ENCODE peak calls at places on chromosomes 7 and 10, in four cellular contexts. N is K562, P is HCT116, U is HepG2. C is an unnamed sample.

GRCh38 chr10:70378122-70378521 is 4.3 kb downstream of the LRRC20 start:
- DNase-seq in N (no peak), P (peak; percentile 88), U (no peak), C (peak; percentile 88)

GRCh38 chr10:110265573-110266193 is 39.0 kb downstream of the SMNDC1 start:
- DNase-seq in N (peak; percentile 9), P (no peak), U (no peak), C (no peak)

GRCh38 chr7:134520130-134520529 is 7.2 kb upstream of the AKR1B10 start:
- DNase-seq in N (no peak), P (no peak), U (no peak), C (no peak)

GRCh38 chr7:92641921-92642511 is 51.8 kb upstream of the FAM133B start:
- DNase-seq in N (no peak), P (no peak), U (no peak), C (no peak)

GRCh38 chr10:65377687-65378086 is 1548.1 kb upstream of the LRRTM3 start:
- DNase-seq in N (no peak), P (no peak), U (no peak), C (no peak)

GRCh38 chr7:51649-52048 is 140.7 kb upstream of the FAM20C start:
- DNase-seq in N (no peak), P (no peak), U (no peak), C (no peak)

GRCh38 chr7:90244565-90244908 is 437 bp upstream of the CFAP69 start:
- DNase-seq in N (no peak), P (no peak), U (no peak), C (peak; percentile 10)

GRCh38 chr7:92685146-92686042 is 95.2 kb upstream of the FAM133B start:
- DNase-seq in N (no peak), P (no peak), U (no peak), C (no peak)

GRCh38 chr10:78458983-78459638 is 425.4 kb downstream of the RPS24 start:
- DNase-seq in N (peak; percentile 63), P (no peak), U (peak; percentile 99), C (peak; percentile 85)

GRCh38 chr7:29945259-29945809 is 44.3 kb downstream of the SCRN1 start:
- DNase-seq in N (no peak), P (no peak), U (no peak), C (no peak)

GRCh38 chr7:93757421-93757820 is 133.1 kb downstream of the TFPI2 start:
- DNase-seq in N (no peak), P (no peak), U (no peak), C (no peak)

GRCh38 chr10:112330154-112330553 is 43.8 kb upstream of the ACSL5 start:
- DNase-seq in N (no peak), P (no peak), U (no peak), C (no peak)

GRCh38 chr7:135964791-135965190 is 12.4 kb downstream of the MTPN start:
- DNase-seq in N (no peak), P (no peak), U (no peak), C (no peak)

GRCh38 chr7:4218481-4218880 is 463.6 kb upstream of the FOXK1 start:
- DNase-seq in N (no peak), P (no peak), U (no peak), C (no peak)

GRCh38 chr7:96331233-96331632 is 9.3 kb upstream of the SLC25A13 start:
- DNase-seq in N (no peak), P (no peak), U (peak; percentile 69), C (peak; percentile 38)

GRCh38 chr7:149310113-149310836 is 48.3 kb downstream of the ZNF783 start:
- DNase-seq in N (peak; percentile 75), P (peak; percentile 91), U (peak; percentile 53), C (peak; percentile 90)

GRCh38 chr10:78920011-78920410 is 148.8 kb upstream of the ZMIZ1 start:
- DNase-seq in N (no peak), P (no peak), U (no peak), C (no peak)

GRCh38 chr10:30354669-30355068 is 5.6 kb upstream of the MTPAP start:
- DNase-seq in N (no peak), P (no peak), U (no peak), C (no peak)

GRCh38 chr10:62620491-62620890 is 184.0 kb upstream of the ADO start:
- DNase-seq in N (no peak), P (no peak), U (no peak), C (no peak)

GRCh38 chr10:14186245-14186644 is 144.5 kb downstream of the FRMD4A start:
- DNase-seq in N (peak; percentile 25), P (no peak), U (peak; percentile 7), C (no peak)

GRCh38 chr10:124194199-124194824 is 100.9 kb upstream of the CHST15 start:
- DNase-seq in N (no peak), P (no peak), U (no peak), C (no peak)

GRCh38 chr7:133300097-133300496 is 47.2 kb downstream of the EXOC4 start:
- DNase-seq in N (no peak), P (no peak), U (no peak), C (no peak)

DNA sequence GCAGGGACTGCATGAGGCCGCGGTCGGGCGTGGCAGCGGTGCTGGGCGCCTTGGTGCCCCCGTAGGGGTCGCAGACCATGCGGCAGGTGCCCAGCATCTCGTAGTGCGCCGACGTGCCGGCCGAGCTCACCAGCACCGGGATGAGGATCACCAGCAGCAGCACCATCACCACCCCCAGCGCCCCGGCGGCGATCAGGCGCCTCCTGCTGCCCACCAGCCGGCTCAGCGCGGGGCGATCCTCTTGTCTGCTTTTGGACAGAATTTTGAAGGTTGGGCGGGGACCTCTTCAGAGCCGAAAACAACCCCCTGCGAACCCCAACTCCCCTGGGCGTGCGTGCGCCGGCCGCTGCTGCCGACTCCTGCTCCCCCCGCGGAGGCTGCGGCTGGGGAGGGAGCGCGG is 779 bp downstream of the C1QL3 start:
- DNase-seq in N (no peak), P (no peak), U (no peak), C (no peak)
- H3K4me3 ChIP-seq in N (no peak overlapping the region), P (no peak overlapping the region), U (peak overlapping the region; percentile 34), C (peak overlapping the region; percentile 30)

DNA sequence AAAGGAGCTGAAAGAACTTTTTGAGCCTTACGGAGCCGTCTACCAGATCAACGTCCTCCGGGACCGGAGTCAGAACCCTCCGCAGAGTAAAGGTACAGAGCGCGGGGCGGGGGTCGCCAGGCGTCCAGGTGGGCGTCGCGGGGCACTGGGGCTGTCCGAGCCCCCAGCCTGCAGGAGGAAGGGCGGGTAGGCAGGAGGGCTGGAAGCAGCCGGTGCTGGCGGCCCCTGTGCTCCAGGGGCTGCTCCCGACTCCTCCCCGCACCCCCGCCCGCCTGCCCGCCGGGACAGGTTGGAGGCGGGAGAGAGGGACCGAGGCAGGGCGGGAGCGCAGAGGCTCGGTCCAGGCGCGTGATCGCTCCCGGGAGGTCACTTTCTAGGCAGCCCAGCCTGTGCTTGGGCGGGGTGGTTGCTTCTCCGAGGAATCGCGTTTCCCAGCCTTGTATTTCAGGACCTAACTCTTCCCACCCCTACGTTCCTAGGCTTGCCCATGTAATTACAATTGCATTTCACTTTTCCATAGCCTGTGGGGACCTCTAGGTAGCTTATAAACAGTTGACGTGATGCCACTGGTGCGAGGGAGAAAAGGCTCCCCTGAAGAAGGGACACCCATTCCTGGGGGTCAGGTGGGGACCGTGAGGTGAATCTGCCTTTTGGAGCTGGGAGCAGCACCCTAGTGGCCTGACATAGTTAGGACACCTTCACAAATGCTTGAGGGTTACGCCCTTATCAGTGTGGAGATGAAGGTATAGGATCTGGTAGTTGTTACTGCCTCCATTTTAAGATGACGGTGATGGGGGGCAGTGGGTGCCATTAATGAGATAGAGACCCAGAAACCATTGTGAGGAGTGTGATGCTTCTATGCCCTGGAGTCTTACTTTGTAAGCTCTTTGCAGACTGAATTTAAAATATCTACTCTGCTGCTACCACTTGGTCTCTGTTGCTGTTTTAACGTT is 148.2 kb downstream of the CELF2 start:
- DNase-seq in N (peak; percentile 84), P (no peak), U (no peak), C (peak; percentile 13)
- TF ChIP-seq TCF7L2 in N (no peak), P (no peak), U (no peak), C (no peak)

GRCh38 chr10:102424145-102424544 is 3.5 kb downstream of the FBXL15 start:
- DNase-seq in N (no peak), P (no peak), U (no peak), C (no peak)

GRCh38 chr10:102421645-102422585 is 1.3 kb downstream of the FBXL15 start:
- DNase-seq in N (peak; percentile 62), P (no peak), U (peak; percentile 28), C (no peak)

GRCh38 chr10:102423372-102423968 is 2.8 kb downstream of the FBXL15 start:
- DNase-seq in N (no peak), P (no peak), U (no peak), C (no peak)

GRCh38 chr10:102420810-102421644 is at the start of gene FBXL15:
- DNase-seq in N (peak; percentile 91), P (peak; percentile 99), U (peak; percentile 95), C (peak; percentile 93)

DNA sequence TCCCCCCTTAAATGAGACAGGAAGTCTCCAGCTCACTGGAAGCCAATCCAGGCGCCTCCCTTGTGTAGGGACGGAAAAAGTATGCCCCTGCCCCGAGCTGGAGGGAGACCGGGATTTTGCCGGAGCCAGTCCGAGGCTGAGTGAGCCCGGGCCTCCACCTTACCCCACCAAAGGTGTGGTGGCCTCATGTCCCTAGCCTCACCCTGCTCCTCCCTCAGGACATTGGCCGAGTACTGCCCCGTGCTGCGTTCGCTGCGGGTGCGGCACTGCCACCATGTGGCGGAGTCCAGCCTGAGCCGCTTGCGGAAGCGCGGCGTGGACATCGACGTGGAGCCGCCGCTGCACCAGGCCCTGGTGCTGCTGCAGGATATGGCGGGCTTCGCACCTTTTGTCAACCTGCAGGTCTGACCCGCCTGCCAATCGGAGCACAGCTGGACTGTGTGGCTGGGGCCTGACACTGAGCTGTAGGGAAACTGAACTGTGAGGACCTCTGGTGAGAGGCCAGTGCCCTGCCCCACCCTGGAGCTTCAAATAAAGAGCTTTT is 2.0 kb downstream of the FBXL15 start:
- DNase-seq in N (peak; percentile 75), P (peak; percentile 86), U (peak; percentile 75), C (peak; percentile 55)
- H3K4me3 ChIP-seq in N (peak overlapping the region; percentile 93), P (peak overlapping the region; percentile 94), U (peak overlapping the region; percentile 79), C (peak overlapping the region; percentile 94)

GRCh38 chr10:77304192-77304591 is 333.4 kb downstream of the KCNMA1 start:
- DNase-seq in N (no peak), P (no peak), U (no peak), C (no peak)

GRCh38 chr10:77309103-77310013 is 328.2 kb downstream of the KCNMA1 start:
- DNase-seq in N (no peak), P (no peak), U (no peak), C (no peak)

GRCh38 chr10:77306666-77307065 is 330.9 kb downstream of the KCNMA1 start:
- DNase-seq in N (no peak), P (no peak), U (no peak), C (no peak)

GRCh38 chr10:77308084-77308732 is 329.4 kb downstream of the KCNMA1 start:
- DNase-seq in N (no peak), P (no peak), U (no peak), C (no peak)

DNA sequence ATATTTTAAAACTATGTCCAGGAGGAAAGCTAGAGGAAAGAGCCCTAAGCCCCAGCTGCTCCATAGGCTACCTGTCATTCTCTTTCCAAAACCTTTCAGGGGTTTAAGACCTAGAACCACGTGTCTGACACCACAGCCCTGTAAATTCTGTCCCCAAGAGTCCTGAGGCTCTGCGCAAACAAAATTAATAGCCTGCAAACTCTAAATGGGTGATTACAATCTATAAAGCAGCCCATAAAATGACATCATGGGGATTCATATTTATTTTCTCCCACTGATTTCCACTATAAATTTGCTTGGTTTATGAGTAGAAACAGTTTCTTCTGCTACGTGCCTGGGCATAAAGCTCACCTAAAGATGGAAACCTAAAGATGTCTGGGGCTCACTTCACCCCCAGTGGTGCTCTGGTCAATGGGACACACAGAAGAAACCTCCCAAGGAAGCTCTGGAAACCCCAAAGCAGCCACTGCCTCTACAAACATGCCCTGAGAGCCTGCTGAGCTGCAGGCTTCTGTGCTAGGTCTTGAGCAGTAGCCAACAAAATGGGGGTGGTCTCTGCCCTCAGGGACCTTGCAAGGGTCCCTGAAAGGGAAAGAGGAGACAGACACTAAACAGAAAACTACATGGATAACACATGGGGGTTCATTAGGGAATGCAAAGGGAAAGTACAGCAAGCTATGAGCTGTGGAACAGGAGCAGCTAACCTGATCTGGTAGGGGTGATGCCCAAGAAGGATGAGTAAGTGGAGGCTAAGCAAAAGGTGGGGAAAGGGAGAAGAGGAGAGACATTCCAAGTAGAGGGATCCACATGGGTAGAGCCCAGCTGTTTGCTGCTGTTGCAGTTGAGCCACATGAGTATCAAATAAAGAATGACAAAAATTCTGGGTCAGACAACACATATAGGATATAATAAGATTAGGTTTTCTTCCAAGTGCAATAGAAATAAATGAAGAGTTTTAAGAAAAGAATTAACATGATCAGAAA is 331.7 kb downstream of the KCNMA1 start:
- DNase-seq in N (no peak), P (no peak), U (no peak), C (no peak)
- TF ChIP-seq TCF7L2 in N (no peak), P (no peak), U (no peak), C (peak; percentile 77)